ENCODE peak calls at places on chromosome 12, in nine cellular contexts. O is GM23338, Z is neural progenitor cell, R is PC-3, J is HCT116, B is GM23248, G is SK-N-SH, W is OCI-LY7, D is hepatocyte. L is an unnamed sample.

GRCh38 chr12:69099201-69099837 is 140.1 kb upstream of the CPSF6 start:
- DNase-seq in O (peak), Z (no peak), R (no peak), J (no peak), B (no peak), G (no peak), W (no peak), D (no peak), L (no peak)

GRCh38 chr12:23950011-23950774 is 723 bp upstream of the SOX5 start:
- DNase-seq in O (peak), Z (peak), R (no peak), J (no peak), B (peak), G (peak), W (no peak), D (peak), L (no peak)

GRCh38 chr12:54082402-54082892 is 28.8 kb downstream of the HOXC4 start:
- DNase-seq in O (peak), Z (peak), R (no peak), J (no peak), B (peak), G (peak), W (peak), D (peak), L (peak)

GRCh38 chr12:52726451-52726850 is 23.1 kb upstream of the KRT77 start:
- DNase-seq in O (no peak), Z (no peak), R (peak), J (no peak), B (no peak), G (no peak), W (no peak), D (no peak), L (no peak)

GRCh38 chr12:109301643-109302176 is 7.4 kb downstream of the FOXN4 start:
- DNase-seq in O (no peak), Z (no peak), R (no peak), J (no peak), B (no peak), G (no peak), W (no peak), D (no peak), L (no peak)

GRCh38 chr12:8661016-8661415 is 1.6 kb downstream of the MFAP5 start:
- DNase-seq in O (no peak), Z (no peak), R (no peak), J (no peak), B (peak), G (no peak), W (no peak), D (no peak), L (no peak)

GRCh38 chr12:107484219-107484618 is 201.4 kb upstream of the PWP1 start:
- DNase-seq in O (no peak), Z (no peak), R (no peak), J (no peak), B (no peak), G (no peak), W (no peak), D (peak), L (no peak)

GRCh38 chr12:89529738-89530137 is 3.9 kb upstream of the POC1B start:
- DNase-seq in O (peak), Z (peak), R (peak), J (no peak), B (peak), G (peak), W (peak), D (peak), L (peak)

GRCh38 chr12:77001181-77001758 is 64.1 kb downstream of the E2F7 start:
- DNase-seq in O (peak), Z (no peak), R (no peak), J (no peak), B (no peak), G (no peak), W (no peak), D (no peak), L (no peak)

GRCh38 chr12:6202331-6202730 is 2.1 kb downstream of the CD9 start:
- DNase-seq in O (no peak), Z (no peak), R (no peak), J (no peak), B (no peak), G (no peak), W (no peak), D (no peak), L (no peak)

GRCh38 chr12:3313066-3313465 is 177.9 kb upstream of the PRMT8 start:
- DNase-seq in O (no peak), Z (no peak), R (peak), J (no peak), B (peak), G (no peak), W (no peak), D (no peak), L (no peak)

GRCh38 chr12:100127766-100128508 is 14.7 kb downstream of the BLTP3B start:
- DNase-seq in O (no peak), Z (no peak), R (peak), J (no peak), B (peak), G (no peak), W (peak), D (peak), L (no peak)

GRCh38 chr12:27998170-27999110 is 25.9 kb upstream of the PTHLH start:
- DNase-seq in O (no peak), Z (no peak), R (peak), J (no peak), B (no peak), G (no peak), W (no peak), D (no peak), L (no peak)

GRCh38 chr12:4308334-4308960 is 12.6 kb upstream of the TIGAR start:
- DNase-seq in O (peak), Z (peak), R (peak), J (no peak), B (no peak), G (no peak), W (no peak), D (no peak), L (no peak)

GRCh38 chr12:66063976-66064375 is 66.6 kb downstream of the LLPH start:
- DNase-seq in O (no peak), Z (no peak), R (no peak), J (no peak), B (no peak), G (no peak), W (no peak), D (no peak), L (no peak)

GRCh38 chr12:65462506-65462905 is 184.0 kb downstream of the MSRB3 start:
- DNase-seq in O (no peak), Z (no peak), R (no peak), J (no peak), B (no peak), G (no peak), W (no peak), D (no peak), L (no peak)

GRCh38 chr12:113266106-113266895 is 45.0 kb downstream of the TPCN1 start:
- DNase-seq in O (no peak), Z (no peak), R (no peak), J (no peak), B (no peak), G (no peak), W (no peak), D (no peak), L (no peak)

GRCh38 chr12:56115329-56115728 is 1.1 kb upstream of the RPL41 start:
- DNase-seq in O (peak), Z (peak), R (peak), J (no peak), B (peak), G (no peak), W (no peak), D (no peak), L (no peak)

GRCh38 chr12:98227162-98227561 is 288.2 kb upstream of the TMPO start:
- DNase-seq in O (peak), Z (peak), R (no peak), J (peak), B (peak), G (peak), W (peak), D (no peak), L (no peak)

GRCh38 chr12:5295151-5295550 is 136.8 kb upstream of the NTF3 start:
- DNase-seq in O (no peak), Z (no peak), R (no peak), J (no peak), B (peak), G (no peak), W (no peak), D (no peak), L (no peak)

GRCh38 chr12:84694111-84694510 is 218.5 kb downstream of the SLC6A15 start:
- DNase-seq in O (no peak), Z (no peak), R (no peak), J (no peak), B (no peak), G (no peak), W (no peak), D (no peak), L (no peak)

GRCh38 chr12:53221203-53222076 is 10.6 kb downstream of the RARG start:
- DNase-seq in O (peak), Z (peak), R (peak), J (no peak), B (peak), G (peak), W (peak), D (peak), L (peak)

GRCh38 chr12:124004233-124004875 is 31.3 kb downstream of the ZNF664 start:
- DNase-seq in O (no peak), Z (no peak), R (no peak), J (no peak), B (no peak), G (no peak), W (no peak), D (no peak), L (no peak)

DNA sequence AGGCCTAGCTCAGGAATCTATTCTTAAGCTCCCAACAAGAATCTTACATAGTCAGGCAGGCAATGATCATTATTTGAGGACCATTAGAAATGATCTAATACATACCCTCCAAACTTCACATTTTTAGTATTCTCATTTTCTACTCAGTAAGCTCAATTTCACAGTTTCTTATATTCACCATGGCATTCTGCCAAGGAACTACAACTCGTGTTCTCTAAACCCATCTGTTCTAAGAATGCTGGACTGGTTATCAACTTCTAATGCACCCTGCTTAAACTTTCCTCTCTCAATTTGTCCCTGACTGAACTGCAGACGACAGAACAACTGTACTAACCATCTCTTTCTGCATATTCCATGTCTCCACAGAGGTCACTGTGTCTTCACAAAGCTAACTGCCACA is 58.7 kb downstream of the GXYLT1 start:
- DNase-seq in O (no peak), Z (no peak), R (no peak), J (no peak), B (peak), G (no peak), W (no peak), D (peak), L (no peak)
- TF ChIP-seq EZH2phosphoT487 in O (no peak), Z (no peak), R (no peak), J (no peak), B (no peak), G (no peak), W (no peak), D (no peak), L (no peak)

GRCh38 chr12:115135800-115136211 is 451.8 kb upstream of the TBX3 start:
- DNase-seq in O (no peak), Z (no peak), R (no peak), J (no peak), B (peak), G (no peak), W (no peak), D (peak), L (no peak)

GRCh38 chr12:115134298-115134697 is 450.3 kb upstream of the TBX3 start:
- DNase-seq in O (no peak), Z (no peak), R (no peak), J (no peak), B (no peak), G (no peak), W (no peak), D (no peak), L (no peak)

GRCh38 chr12:115129727-115130126 is 445.8 kb upstream of the TBX3 start:
- DNase-seq in O (no peak), Z (no peak), R (peak), J (no peak), B (no peak), G (no peak), W (no peak), D (peak), L (no peak)

GRCh38 chr12:115132145-115132544 is 448.2 kb upstream of the TBX3 start:
- DNase-seq in O (no peak), Z (no peak), R (peak), J (no peak), B (peak), G (no peak), W (no peak), D (no peak), L (no peak)

GRCh38 chr12:115132906-115133305 is 448.9 kb upstream of the TBX3 start:
- DNase-seq in O (no peak), Z (no peak), R (no peak), J (no peak), B (no peak), G (no peak), W (no peak), D (no peak), L (no peak)
- TF ChIP-seq EZH2phosphoT487 in O (no peak), Z (no peak), R (no peak), J (no peak), B (no peak), G (no peak), W (no peak), D (no peak), L (no peak)

GRCh38 chr12:117367006-117367638 is 5.7 kb upstream of the NOS1 start:
- DNase-seq in O (peak), Z (peak), R (peak), J (peak), B (peak), G (peak), W (peak), D (peak), L (peak)
- TF ChIP-seq EZH2phosphoT487 in O (no peak), Z (no peak), R (no peak), J (no peak), B (no peak), G (no peak), W (no peak), D (no peak), L (no peak)

GRCh38 chr12:11897923-11898322 is 172.8 kb upstream of the BCL2L14 start:
- DNase-seq in O (no peak), Z (no peak), R (no peak), J (no peak), B (no peak), G (no peak), W (peak), D (no peak), L (no peak)

GRCh38 chr12:11893998-11894397 is 176.7 kb upstream of the BCL2L14 start:
- DNase-seq in O (no peak), Z (no peak), R (no peak), J (no peak), B (no peak), G (no peak), W (peak), D (no peak), L (no peak)

GRCh38 chr12:11895421-11896064 is 175.2 kb upstream of the BCL2L14 start:
- DNase-seq in O (no peak), Z (no peak), R (no peak), J (no peak), B (no peak), G (no peak), W (peak), D (no peak), L (peak)

GRCh38 chr12:11894890-11895289 is 175.8 kb upstream of the BCL2L14 start:
- DNase-seq in O (no peak), Z (peak), R (no peak), J (no peak), B (no peak), G (no peak), W (peak), D (no peak), L (peak)

DNA sequence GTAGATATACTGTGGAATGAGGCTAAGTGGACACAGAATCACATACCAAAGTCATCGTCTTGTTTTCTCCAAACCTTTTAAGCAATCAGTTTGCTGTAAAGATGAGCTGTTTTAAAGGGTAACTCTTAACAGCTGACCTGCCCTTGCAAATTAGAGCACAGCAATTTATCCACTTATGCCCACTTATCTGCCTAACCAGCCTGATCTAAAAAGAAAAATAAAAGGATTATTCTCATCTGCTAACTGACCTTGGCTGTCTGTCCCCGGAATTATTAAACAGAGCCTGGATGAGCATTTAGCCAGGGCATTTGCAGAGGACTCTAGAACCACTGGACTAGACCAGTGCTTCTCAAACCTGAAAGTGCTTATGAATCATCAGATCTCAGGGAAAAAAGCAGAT is 174.2 kb upstream of the BCL2L14 start:
- DNase-seq in O (no peak), Z (no peak), R (no peak), J (no peak), B (no peak), G (peak), W (no peak), D (no peak), L (no peak)
- TF ChIP-seq EZH2phosphoT487 in O (no peak), Z (no peak), R (no peak), J (no peak), B (no peak), G (no peak), W (no peak), D (no peak), L (no peak)

DNA sequence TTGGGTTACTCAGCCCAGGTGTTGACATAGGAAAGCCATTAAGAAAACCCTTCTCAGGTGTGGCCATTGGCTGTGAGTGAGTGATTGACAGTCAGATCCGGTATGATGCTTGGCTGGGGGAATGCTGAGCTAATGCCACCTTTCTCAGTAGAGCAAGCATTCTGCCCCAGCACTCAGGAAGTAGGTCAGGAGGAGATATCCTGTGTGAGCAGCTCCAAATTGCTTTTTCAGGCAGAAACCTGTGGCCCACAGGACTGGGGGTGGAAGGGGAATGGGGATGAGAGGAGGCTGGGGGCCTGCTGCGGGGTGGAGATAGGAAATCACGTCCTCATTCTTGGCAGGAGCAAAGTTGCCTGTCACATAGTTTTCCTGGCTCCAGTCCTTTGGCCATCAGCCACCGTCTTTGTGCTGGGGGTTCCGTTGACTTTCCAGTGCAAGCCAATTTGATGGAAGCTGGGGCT is 55.7 kb downstream of the NINJ2 start:
- DNase-seq in O (peak), Z (no peak), R (peak), J (no peak), B (no peak), G (no peak), W (no peak), D (no peak), L (no peak)
- TF ChIP-seq EZH2phosphoT487 in O (no peak), Z (no peak), R (no peak), J (no peak), B (no peak), G (no peak), W (no peak), D (no peak), L (no peak)

L was measured in MM.1S.